ENCODE peak calls at places on chromosomes 11 and 22, in four cellular contexts. One of them, this sample, is unnamed.
A peak's percentile ranks its signal among the peaks of the same experiment; 100 is the strongest.

GRCh38 chr11:21736404-21736803 is 456.5 kb upstream of the ANO5 start:
- DNase-seq in PC-9: no peak
- DNase-seq in mammary epithelial cell: no peak
- DNase-seq in Peyer's patch: no peak
- DNase-seq in this sample: no peak

GRCh38 chr22:46376908-46377565 is 41.5 kb downstream of the TRMU start:
- DNase-seq in PC-9: peak; percentile 40
- DNase-seq in mammary epithelial cell: no peak
- DNase-seq in Peyer's patch: no peak
- DNase-seq in this sample: no peak

GRCh38 chr11:76250520-76251222 is 44.4 kb upstream of the WNT11 start:
- DNase-seq in PC-9: no peak
- DNase-seq in mammary epithelial cell: no peak
- DNase-seq in Peyer's patch: no peak
- DNase-seq in this sample: no peak

GRCh38 chr11:93476796-93477195 is 66.4 kb downstream of the SMCO4 start:
- DNase-seq in PC-9: peak; percentile 96
- DNase-seq in mammary epithelial cell: peak; percentile 71
- DNase-seq in Peyer's patch: no peak
- DNase-seq in this sample: no peak

GRCh38 chr22:24824915-24825314 is 18.9 kb downstream of the SGSM1 start:
- DNase-seq in PC-9: no peak
- DNase-seq in mammary epithelial cell: no peak
- DNase-seq in Peyer's patch: no peak
- DNase-seq in this sample: no peak

GRCh38 chr11:64141081-64141783 is 24.7 kb downstream of the MACROD1 start:
- DNase-seq in PC-9: no peak
- DNase-seq in mammary epithelial cell: no peak
- DNase-seq in Peyer's patch: no peak
- DNase-seq in this sample: no peak

GRCh38 chr11:119181677-119182412 is 3.4 kb upstream of the NHERF4 start:
- DNase-seq in PC-9: no peak
- DNase-seq in mammary epithelial cell: no peak
- DNase-seq in Peyer's patch: no peak
- DNase-seq in this sample: no peak

GRCh38 chr11:5688482-5688881 is 1.1 kb upstream of the TRIM22 start:
- DNase-seq in PC-9: no peak
- DNase-seq in mammary epithelial cell: no peak
- DNase-seq in Peyer's patch: no peak
- DNase-seq in this sample: no peak

GRCh38 chr11:3964935-3965511 is 109.6 kb downstream of the STIM1 start:
- DNase-seq in PC-9: no peak
- DNase-seq in mammary epithelial cell: no peak
- DNase-seq in Peyer's patch: no peak
- DNase-seq in this sample: no peak

GRCh38 chr11:36702330-36703054 is 104.5 kb upstream of the RAG2 start:
- DNase-seq in PC-9: peak; percentile 46
- DNase-seq in mammary epithelial cell: peak; percentile 61
- DNase-seq in Peyer's patch: no peak
- DNase-seq in this sample: peak; percentile 38

GRCh38 chr22:42074153-42074750 is at the start of gene PHETA2:
- DNase-seq in PC-9: no peak
- DNase-seq in mammary epithelial cell: no peak
- DNase-seq in Peyer's patch: peak; percentile 76
- DNase-seq in this sample: peak; percentile 65

GRCh38 chr11:35407041-35407440 is 12.3 kb downstream of the SLC1A2 start:
- DNase-seq in PC-9: no peak
- DNase-seq in mammary epithelial cell: no peak
- DNase-seq in Peyer's patch: no peak
- DNase-seq in this sample: no peak

GRCh38 chr11:32131321-32131720 is 40.4 kb downstream of the RCN1 start:
- DNase-seq in PC-9: peak; percentile 89
- DNase-seq in mammary epithelial cell: peak; percentile 82
- DNase-seq in Peyer's patch: no peak
- DNase-seq in this sample: no peak

GRCh38 chr11:22193348-22194051 is 615 bp downstream of the ANO5 start:
- DNase-seq in PC-9: no peak
- DNase-seq in mammary epithelial cell: no peak
- DNase-seq in Peyer's patch: no peak
- DNase-seq in this sample: peak; percentile 34

GRCh38 chr11:77188912-77189491 is 61.0 kb downstream of the MYO7A start:
- DNase-seq in PC-9: no peak
- DNase-seq in mammary epithelial cell: no peak
- DNase-seq in Peyer's patch: peak; percentile 64
- DNase-seq in this sample: peak; percentile 68

GRCh38 chr11:126186708-126187481 is 24.6 kb downstream of the RPUSD4 start:
- DNase-seq in PC-9: no peak
- DNase-seq in mammary epithelial cell: no peak
- DNase-seq in Peyer's patch: no peak
- DNase-seq in this sample: no peak

GRCh38 chr11:128026596-128026995 is 560.8 kb downstream of the ETS1 start:
- DNase-seq in PC-9: peak; percentile 83
- DNase-seq in mammary epithelial cell: peak; percentile 99
- DNase-seq in Peyer's patch: no peak
- DNase-seq in this sample: no peak

GRCh38 chr11:81644239-81644840 is 1089.3 kb downstream of the FAM181B start:
- DNase-seq in PC-9: peak; percentile 55
- DNase-seq in mammary epithelial cell: peak; percentile 51
- DNase-seq in Peyer's patch: no peak
- DNase-seq in this sample: no peak

GRCh38 chr11:3056296-3057068 is 741 bp downstream of the CARS1 start:
- DNase-seq in PC-9: no peak
- DNase-seq in mammary epithelial cell: peak; percentile 16
- DNase-seq in Peyer's patch: peak; percentile 55
- DNase-seq in this sample: peak; percentile 54

GRCh38 chr11:80929406-80929805 is 1488.6 kb upstream of the TENM4 start:
- DNase-seq in PC-9: no peak
- DNase-seq in mammary epithelial cell: no peak
- DNase-seq in Peyer's patch: no peak
- DNase-seq in this sample: no peak

GRCh38 chr11:130899106-130899505 is 17.2 kb downstream of the SNX19 start:
- DNase-seq in PC-9: no peak
- DNase-seq in mammary epithelial cell: no peak
- DNase-seq in Peyer's patch: no peak
- DNase-seq in this sample: no peak

GRCh38 chr11:122170815-122171475 is 54.9 kb upstream of the BLID start:
- DNase-seq in PC-9: no peak
- DNase-seq in mammary epithelial cell: peak; percentile 91
- DNase-seq in Peyer's patch: no peak
- DNase-seq in this sample: no peak
- H3K4me1 ChIP-seq in PC-9: peaks cover 51% of the 10 kb centered on the region
- H3K4me1 ChIP-seq in mammary epithelial cell: peaks cover 73% of the 10 kb centered on the region
- H3K4me1 ChIP-seq in Peyer's patch: no peaks in the 10 kb centered on the region
- H3K4me1 ChIP-seq in this sample: no peaks in the 10 kb centered on the region

GRCh38 chr11:45661417-45662055 is 3.9 kb downstream of the CHST1 start:
- DNase-seq in PC-9: no peak
- DNase-seq in mammary epithelial cell: no peak
- DNase-seq in Peyer's patch: no peak
- DNase-seq in this sample: no peak
- H3K4me1 ChIP-seq in PC-9: no peaks in the 10 kb centered on the region
- H3K4me1 ChIP-seq in mammary epithelial cell: peaks cover 19% of the 10 kb centered on the region
- H3K4me1 ChIP-seq in Peyer's patch: peaks cover 32% of the 10 kb centered on the region
- H3K4me1 ChIP-seq in this sample: no peaks in the 10 kb centered on the region

GRCh38 chr11:85685131-85685819 is 720 bp downstream of the CCDC89 start:
- DNase-seq in PC-9: no peak
- DNase-seq in mammary epithelial cell: no peak
- DNase-seq in Peyer's patch: no peak
- DNase-seq in this sample: no peak

GRCh38 chr11:85680897-85681296 is 5.1 kb downstream of the CCDC89 start:
- DNase-seq in PC-9: no peak
- DNase-seq in mammary epithelial cell: no peak
- DNase-seq in Peyer's patch: no peak
- DNase-seq in this sample: no peak

GRCh38 chr11:85682330-85683305 is 3.4 kb downstream of the CCDC89 start:
- DNase-seq in PC-9: no peak
- DNase-seq in mammary epithelial cell: no peak
- DNase-seq in Peyer's patch: peak; percentile 60
- DNase-seq in this sample: peak; percentile 64

GRCh38 chr11:85685820-85686459 is at the start of gene CCDC89:
- DNase-seq in PC-9: no peak
- DNase-seq in mammary epithelial cell: no peak
- DNase-seq in Peyer's patch: peak; percentile 54
- DNase-seq in this sample: peak; percentile 59
- H3K4me1 ChIP-seq in PC-9: peaks cover 8% of the 10 kb centered on the region
- H3K4me1 ChIP-seq in mammary epithelial cell: no peaks in the 10 kb centered on the region
- H3K4me1 ChIP-seq in Peyer's patch: peaks cover 14% of the 10 kb centered on the region
- H3K4me1 ChIP-seq in this sample: no peaks in the 10 kb centered on the region

GRCh38 chr22:23219317-23219716 is 39.0 kb downstream of the BCR start:
- DNase-seq in PC-9: no peak
- DNase-seq in mammary epithelial cell: no peak
- DNase-seq in Peyer's patch: peak; percentile 43
- DNase-seq in this sample: no peak

GRCh38 chr22:23217171-23218052 is 37.1 kb downstream of the BCR start:
- DNase-seq in PC-9: no peak
- DNase-seq in mammary epithelial cell: no peak
- DNase-seq in Peyer's patch: peak; percentile 39
- DNase-seq in this sample: no peak

GRCh38 chr22:23218867-23219251 is 38.5 kb downstream of the BCR start:
- DNase-seq in PC-9: no peak
- DNase-seq in mammary epithelial cell: no peak
- DNase-seq in Peyer's patch: peak; percentile 58
- DNase-seq in this sample: peak; percentile 76

GRCh38 chr22:23219787-23220484 is 39.6 kb downstream of the BCR start:
- DNase-seq in PC-9: no peak
- DNase-seq in mammary epithelial cell: peak; percentile 52
- DNase-seq in Peyer's patch: peak; percentile 58
- DNase-seq in this sample: peak; percentile 49

DNA sequence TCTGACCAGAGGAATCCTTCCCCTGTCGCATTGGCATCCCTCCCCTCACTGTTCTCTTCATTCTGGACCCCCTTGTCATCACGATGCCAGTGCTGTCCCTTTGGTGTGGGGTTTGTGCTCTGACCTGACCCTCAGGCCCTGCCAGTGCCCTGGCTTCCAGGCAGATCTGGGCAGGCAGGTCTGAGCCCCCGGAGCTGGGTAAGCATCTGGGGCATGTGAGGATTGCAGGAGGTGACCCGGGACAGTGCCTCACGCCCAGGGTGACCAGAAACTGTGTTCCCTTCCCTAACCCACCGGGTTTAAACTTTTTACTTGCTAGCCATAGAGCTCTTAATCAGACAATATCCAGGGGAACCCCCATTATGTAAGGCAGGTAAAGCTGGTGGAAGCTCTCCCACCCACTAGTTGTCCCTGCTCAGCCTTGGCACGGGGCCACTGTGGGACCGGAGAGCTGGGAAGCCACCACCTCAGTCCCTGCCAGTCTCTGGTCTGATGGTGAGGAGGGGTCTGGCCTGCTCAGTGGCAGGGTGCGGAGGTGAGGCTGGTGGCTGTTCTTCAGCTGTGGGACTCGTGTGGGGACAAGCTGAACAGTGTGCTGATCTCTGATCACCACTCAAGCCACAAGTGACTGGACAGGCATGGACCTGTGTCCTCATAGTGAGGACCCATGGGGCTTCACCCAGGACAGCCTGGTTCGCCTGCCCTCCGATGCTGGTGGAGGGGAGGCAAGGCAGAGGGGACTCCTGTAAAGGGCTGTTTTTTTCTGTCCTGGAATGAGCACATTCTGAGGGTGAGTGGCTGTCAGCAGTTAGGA is 38.0 kb downstream of the BCR start:
- DNase-seq in PC-9: no peak
- DNase-seq in mammary epithelial cell: no peak
- DNase-seq in Peyer's patch: peak; percentile 47
- DNase-seq in this sample: no peak
- H3K4me1 ChIP-seq in PC-9: peaks cover 54% of the 10 kb centered on the region
- H3K4me1 ChIP-seq in mammary epithelial cell: peaks cover 42% of the 10 kb centered on the region
- H3K4me1 ChIP-seq in Peyer's patch: peaks cover 39% of the 10 kb centered on the region
- H3K4me1 ChIP-seq in this sample: peaks cover 28% of the 10 kb centered on the region

DNA sequence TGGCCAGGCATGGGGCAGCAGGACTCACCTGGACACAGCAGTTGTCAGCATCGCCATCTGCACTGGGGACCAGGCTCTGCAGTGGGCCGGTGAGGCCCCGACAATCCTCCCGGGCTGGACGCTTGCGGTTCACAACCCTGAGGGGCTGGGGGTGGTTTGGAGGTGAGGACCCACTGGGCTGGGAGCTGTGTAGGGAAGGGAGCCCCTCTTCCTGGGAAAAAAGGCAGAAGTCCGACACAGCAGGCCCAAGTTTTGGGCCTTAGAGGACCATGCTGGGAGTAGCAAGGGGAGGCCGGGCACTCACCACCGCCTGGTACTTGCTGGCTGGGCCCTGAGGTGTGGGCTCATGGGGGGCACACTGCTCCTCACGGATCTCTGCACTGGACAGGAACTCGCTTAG is 39.8 kb upstream of the KCNJ11 start:
- DNase-seq in PC-9: no peak
- DNase-seq in mammary epithelial cell: no peak
- DNase-seq in Peyer's patch: no peak
- DNase-seq in this sample: no peak
- H3K4me1 ChIP-seq in PC-9: no peaks in the 10 kb centered on the region
- H3K4me1 ChIP-seq in mammary epithelial cell: no peaks in the 10 kb centered on the region
- H3K4me1 ChIP-seq in Peyer's patch: no peaks in the 10 kb centered on the region
- H3K4me1 ChIP-seq in this sample: no peaks in the 10 kb centered on the region

GRCh38 chr11:13335319-13335718 is 57.7 kb downstream of the BMAL1 start:
- DNase-seq in PC-9: peak; percentile 38
- DNase-seq in mammary epithelial cell: peak; percentile 62
- DNase-seq in Peyer's patch: no peak
- DNase-seq in this sample: peak; percentile 76
- H3K4me1 ChIP-seq in PC-9: peaks cover 62% of the 10 kb centered on the region
- H3K4me1 ChIP-seq in mammary epithelial cell: peaks cover 76% of the 10 kb centered on the region
- H3K4me1 ChIP-seq in Peyer's patch: peaks cover 36% of the 10 kb centered on the region
- H3K4me1 ChIP-seq in this sample: peaks cover 7% of the 10 kb centered on the region

This sample was measured in colonic mucosa.